ENCODE peak calls at places on chromosome 13, in nine cellular contexts. Y, S, X, H, A, B, J, D and U are unnamed samples.

GRCh38 chr13:23547000-23547590 is 23.1 kb upstream of the TNFRSF19 start:
- DNase-seq in H (no peak), S (no peak), B (no peak), Y (no peak), D (no peak), X (no peak), A (no peak), J (no peak), U (no peak)

GRCh38 chr13:40992678-40993077 is 26.4 kb downstream of the ELF1 start:
- DNase-seq in B (no peak), J (no peak), A (no peak), S (no peak), X (no peak), H (no peak), D (no peak), Y (peak; percentile 10), U (no peak)

GRCh38 chr13:35712907-35713685 is 236.6 kb upstream of the MAB21L1 start:
- DNase-seq in D (no peak), A (no peak), X (no peak), J (peak; percentile 73), B (peak; percentile 70), H (no peak), Y (no peak), S (no peak), U (no peak)

GRCh38 chr13:95317037-95317989 is 16.1 kb upstream of the ABCC4 start:
- DNase-seq in H (no peak), X (no peak), S (no peak), D (no peak), J (no peak), A (no peak), B (no peak), Y (no peak), U (no peak)

GRCh38 chr13:50189450-50189849 is 174.2 kb downstream of the KCNRG start:
- DNase-seq in S (no peak), A (no peak), D (no peak), J (no peak), B (no peak), Y (no peak), H (no peak), X (no peak), U (no peak)

GRCh38 chr13:29859971-29860370 is 9.6 kb upstream of the UBL3 start:
- DNase-seq in A (no peak), H (no peak), S (no peak), X (no peak), D (no peak), Y (no peak), B (no peak), J (peak; percentile 63), U (no peak)

GRCh38 chr13:44872751-44873150 is 116.5 kb downstream of the NUFIP1 start:
- DNase-seq in B (no peak), Y (no peak), H (no peak), A (no peak), J (no peak), S (no peak), D (no peak), X (no peak), U (no peak)

GRCh38 chr13:35866801-35867200 is 264.4 kb downstream of the DCLK1 start:
- DNase-seq in X (no peak), Y (no peak), D (no peak), B (no peak), S (no peak), A (no peak), H (no peak), J (no peak), U (peak; percentile 29)

GRCh38 chr13:93080587-93080986 is 146.0 kb upstream of the GPC6 start:
- DNase-seq in D (no peak), S (peak; percentile 43), Y (peak; percentile 8), X (no peak), J (no peak), H (no peak), B (no peak), A (no peak), U (peak; percentile 27)

GRCh38 chr13:74067818-74068217 is 66.4 kb downstream of the KLF12 start:
- DNase-seq in A (no peak), B (no peak), D (no peak), Y (no peak), X (no peak), H (no peak), J (no peak), S (no peak), U (no peak)

GRCh38 chr13:102993348-102993747 is 72.9 kb downstream of the SLC10A2 start:
- DNase-seq in D (no peak), H (no peak), S (no peak), A (no peak), B (no peak), X (no peak), J (no peak), Y (no peak), U (no peak)

GRCh38 chr13:78589206-78589605 is 14.1 kb downstream of the POU4F1 start:
- DNase-seq in Y (no peak), S (no peak), J (no peak), X (no peak), H (no peak), A (no peak), B (no peak), D (no peak), U (no peak)

GRCh38 chr13:111480503-111480902 is 160.1 kb downstream of the TEX29 start:
- DNase-seq in B (no peak), S (no peak), X (no peak), J (no peak), A (no peak), H (no peak), Y (no peak), D (no peak), U (no peak)

GRCh38 chr13:113305208-113305607 is 8.2 kb downstream of the LAMP1 start:
- DNase-seq in Y (no peak), S (no peak), J (peak; percentile 28), A (no peak), B (peak; percentile 23), D (no peak), X (no peak), H (no peak), U (no peak)

GRCh38 chr13:87667686-87668085 is 3.5 kb upstream of the SLITRK5 start:
- DNase-seq in S (no peak), H (no peak), X (no peak), D (no peak), Y (no peak), B (no peak), J (no peak), A (no peak), U (no peak)

GRCh38 chr13:110116072-110116487 is 190.9 kb downstream of the COL4A1 start:
- DNase-seq in S (no peak), J (no peak), B (no peak), X (no peak), H (no peak), D (peak; percentile 6), A (no peak), Y (no peak), U (no peak)

GRCh38 chr13:31998131-31998530 is 33.4 kb upstream of the FRY start:
- DNase-seq in B (no peak), D (no peak), J (no peak), A (no peak), X (no peak), H (no peak), S (no peak), Y (no peak), U (peak; percentile 60)

GRCh38 chr13:74662895-74663294 is 528.7 kb upstream of the KLF12 start:
- DNase-seq in Y (no peak), S (no peak), X (no peak), B (no peak), D (no peak), J (no peak), A (no peak), H (no peak), U (no peak)

GRCh38 chr13:56457535-56458200 is 683.0 kb upstream of the PRR20A start:
- DNase-seq in H (no peak), D (no peak), S (no peak), J (no peak), Y (no peak), B (no peak), A (no peak), X (no peak), U (no peak)

GRCh38 chr13:113447596-113447995 is 5.7 kb downstream of the ADPRHL1 start:
- DNase-seq in D (no peak), H (no peak), J (no peak), A (no peak), S (no peak), Y (no peak), X (no peak), B (no peak), U (no peak)

GRCh38 chr13:34469212-34469983 is 472.7 kb upstream of the NBEA start:
- DNase-seq in Y (peak; percentile 85), A (no peak), H (no peak), J (no peak), S (peak; percentile 45), X (no peak), B (no peak), D (no peak), U (peak; percentile 40)

GRCh38 chr13:33284016-33284415 is 1.5 kb downstream of the STARD13 start:
- DNase-seq in A (no peak), H (no peak), Y (no peak), X (no peak), J (no peak), B (no peak), S (no peak), D (no peak), U (no peak)

GRCh38 chr13:85163063-85163462 is 636.2 kb downstream of the SLITRK6 start:
- DNase-seq in B (no peak), H (no peak), S (no peak), X (no peak), D (no peak), A (no peak), J (no peak), Y (no peak), U (no peak)

GRCh38 chr13:27258637-27259377 is 7.4 kb downstream of the RPL21 start:
- DNase-seq in D (no peak), H (no peak), J (no peak), X (no peak), S (no peak), Y (no peak), B (no peak), A (no peak), U (no peak)

GRCh38 chr13:76812971-76813691 is 73.1 kb downstream of the KCTD12 start:
- DNase-seq in Y (no peak), A (no peak), J (peak; percentile 72), X (no peak), H (no peak), B (no peak), D (no peak), S (no peak), U (no peak)

GRCh38 chr13:29991343-29991742 is 140.9 kb upstream of the UBL3 start:
- DNase-seq in B (peak; percentile 91), A (no peak), J (peak; percentile 91), D (no peak), Y (no peak), X (no peak), S (no peak), H (no peak), U (no peak)

GRCh38 chr13:106536244-106537034 is 977 bp upstream of the EFNB2 start:
- DNase-seq in B (no peak), Y (peak; percentile 86), A (peak; percentile 39), H (peak; percentile 83), S (peak; percentile 87), J (peak; percentile 58), X (peak; percentile 88), D (peak; percentile 68), U (peak; percentile 71)

GRCh38 chr13:29907670-29908069 is 57.3 kb upstream of the UBL3 start:
- DNase-seq in J (no peak), D (no peak), B (no peak), H (no peak), Y (no peak), X (no peak), S (no peak), A (no peak), U (no peak)

GRCh38 chr13:43730642-43731041 is 56.1 kb downstream of the ENOX1 start:
- DNase-seq in H (no peak), S (no peak), Y (no peak), D (no peak), B (no peak), J (peak; percentile 18), A (no peak), X (no peak), U (no peak)

GRCh38 chr13:59745395-59745788 is 418.3 kb downstream of the DIAPH3 start:
- DNase-seq in D (no peak), J (no peak), A (no peak), S (no peak), B (no peak), Y (no peak), X (no peak), H (no peak), U (no peak)

GRCh38 chr13:28324181-28324789 is 170.6 kb downstream of the FLT1 start:
- DNase-seq in J (peak; percentile 65), D (peak; percentile 2), Y (peak; percentile 28), B (no peak), X (peak; percentile 26), S (peak; percentile 60), A (no peak), H (peak; percentile 49), U (peak; percentile 16)